ENCODE peak calls at places on chromosomes 2 and 18, in six cellular contexts. R is HTR-8/SVneo, Z is mucosa of descending colon, N is HS-27A, G is activated T-cell treated with anti-CD3 and anti-CD28 coated beads for 1 hour, Q is astrocyte of the spinal cord. U is an unnamed sample.

GRCh38 chr18:60146220-60146960 is 226.2 kb downstream of the MC4R start:
- DNase-seq in R (no peak), Z (no peak), N (no peak), G (no peak), Q (peak), U (no peak)

GRCh38 chr2:232875256-232876070 is 5.4 kb downstream of the SNORC start:
- DNase-seq in R (no peak), Z (peak), N (no peak), G (no peak), Q (no peak), U (no peak)

GRCh38 chr2:105888625-105889024 is 143.9 kb downstream of the NCK2 start:
- DNase-seq in R (no peak), Z (peak), N (no peak), G (no peak), Q (no peak), U (peak)

GRCh38 chr2:621303-622099 is 55.7 kb downstream of the TMEM18 start:
- DNase-seq in R (no peak), Z (no peak), N (no peak), G (no peak), Q (no peak), U (no peak)

GRCh38 chr2:179646173-179646762 is 215.1 kb downstream of the ZNF385B start:
- DNase-seq in R (no peak), Z (no peak), N (no peak), G (no peak), Q (no peak), U (no peak)

GRCh38 chr18:46260879-46261143 is 156.6 kb downstream of the HAUS1 start:
- DNase-seq in R (no peak), Z (no peak), N (no peak), G (no peak), Q (peak), U (no peak)

GRCh38 chr2:1614564-1614963 is 129.8 kb downstream of the PXDN start:
- DNase-seq in R (no peak), Z (no peak), N (no peak), G (no peak), Q (no peak), U (no peak)

GRCh38 chr2:239391286-239392071 is 9.3 kb downstream of the HDAC4 start:
- DNase-seq in R (no peak), Z (no peak), N (no peak), G (no peak), Q (no peak), U (no peak)

GRCh38 chr2:121603185-121603584 is 46.1 kb downstream of the CLASP1 start:
- DNase-seq in R (no peak), Z (no peak), N (no peak), G (no peak), Q (no peak), U (no peak)

GRCh38 chr18:50315100-50315871 is 27.8 kb upstream of the CXXC1 start:
- DNase-seq in R (no peak), Z (no peak), N (no peak), G (no peak), Q (no peak), U (no peak)

GRCh38 chr2:10377747-10378085 is 70.4 kb downstream of the ODC1 start:
- DNase-seq in R (no peak), Z (no peak), N (no peak), G (no peak), Q (no peak), U (no peak)

GRCh38 chr2:32847734-32848133 is 99.0 kb upstream of the LTBP1 start:
- DNase-seq in R (no peak), Z (no peak), N (no peak), G (no peak), Q (no peak), U (no peak)

GRCh38 chr2:167964650-167965404 is 282.6 kb downstream of the STK39 start:
- DNase-seq in R (no peak), Z (no peak), N (no peak), G (no peak), Q (peak), U (no peak)

GRCh38 chr2:102841107-102841840 is 79.4 kb downstream of the TMEM182 start:
- DNase-seq in R (peak), Z (peak), N (no peak), G (no peak), Q (peak), U (no peak)

GRCh38 chr2:71948781-71949536 is 198.7 kb downstream of the CYP26B1 start:
- DNase-seq in R (peak), Z (no peak), N (no peak), G (no peak), Q (no peak), U (no peak)

GRCh38 chr2:130368786-130369185 is 12.9 kb downstream of the PTPN18 start:
- DNase-seq in R (no peak), Z (no peak), N (no peak), G (no peak), Q (no peak), U (no peak)

GRCh38 chr18:3612315-3612714 is 162.3 kb downstream of the TGIF1 start:
- DNase-seq in R (no peak), Z (no peak), N (no peak), G (no peak), Q (no peak), U (no peak)

GRCh38 chr2:231648579-231649174 is 56.0 kb downstream of the TEX44 start:
- DNase-seq in R (peak), Z (peak), N (no peak), G (peak), Q (peak), U (peak)

GRCh38 chr18:2223859-2224258 is 347.4 kb downstream of the METTL4 start:
- DNase-seq in R (peak), Z (peak), N (no peak), G (no peak), Q (peak), U (no peak)

GRCh38 chr2:136253288-136254004 is 135.5 kb upstream of the CXCR4 start:
- DNase-seq in R (no peak), Z (peak), N (no peak), G (no peak), Q (no peak), U (no peak)

GRCh38 chr2:191038241-191038725 is 24.3 kb upstream of the STAT1 start:
- DNase-seq in R (no peak), Z (no peak), N (no peak), G (no peak), Q (peak), U (peak)

GRCh38 chr2:150624001-150624401 is 136.5 kb upstream of the RND3 start:
- DNase-seq in R (no peak), Z (no peak), N (no peak), G (no peak), Q (peak), U (no peak)

GRCh38 chr2:37604716-37605115 is 66.7 kb downstream of the CDC42EP3 start:
- DNase-seq in R (no peak), Z (no peak), N (no peak), G (no peak), Q (no peak), U (no peak)

GRCh38 chr18:23992119-23992940 is 22.2 kb upstream of the TTC39C start:
- DNase-seq in R (no peak), Z (no peak), N (no peak), G (no peak), Q (peak), U (no peak)

GRCh38 chr2:5472673-5473072 is 219.5 kb upstream of the SOX11 start:
- DNase-seq in R (no peak), Z (no peak), N (no peak), G (no peak), Q (no peak), U (no peak)

GRCh38 chr2:68762665-68763064 is 28.1 kb downstream of the ARHGAP25 start:
- DNase-seq in R (no peak), Z (no peak), N (no peak), G (no peak), Q (no peak), U (no peak)

GRCh38 chr18:79936641-79937040 is 14.8 kb downstream of the SLC66A2 start:
- DNase-seq in R (no peak), Z (peak), N (no peak), G (no peak), Q (no peak), U (no peak)

GRCh38 chr2:99982744-99983143 is 159.6 kb downstream of the AFF3 start:
- DNase-seq in R (no peak), Z (no peak), N (no peak), G (no peak), Q (no peak), U (no peak)

GRCh38 chr18:79625195-79625923 is 54.2 kb upstream of the CTDP1 start:
- DNase-seq in R (no peak), Z (peak), N (no peak), G (no peak), Q (no peak), U (no peak)